ENCODE peak calls at places on chromosomes 12 and 14, in seven cellular contexts. J is C1 segment of cervical spinal cord; Y is naive thymus-derived CD4-positive, alpha-beta T cell; K is neural progenitor cell; R is tibial nerve; T is omental fat pad; B is GM04503. C is an unnamed sample.

GRCh38 chr12:59929091-59929490 is 333.3 kb downstream of the SLC16A7 start:
- DNase-seq in R (no peak), T (no peak), J (no peak), Y (no peak), B (peak; percentile 63), K (no peak), C (no peak)

GRCh38 chr14:51067306-51067705 is 27.6 kb downstream of the TRIM9 start:
- DNase-seq in B (no peak), K (no peak), J (no peak), R (no peak), T (no peak), Y (no peak), C (no peak)

GRCh38 chr14:49633650-49634546 is 1.1 kb downstream of the DNAAF2 start:
- DNase-seq in K (peak; percentile 98), B (peak; percentile 54), Y (peak; percentile 93), T (peak; percentile 69), J (peak; percentile 83), R (peak; percentile 80), C (peak; percentile 98)

GRCh38 chr12:74349925-74350324 is 187.7 kb upstream of the ATXN7L3B start:
- DNase-seq in R (no peak), T (no peak), Y (no peak), J (no peak), B (peak; percentile 37), K (no peak), C (no peak)

GRCh38 chr12:1348606-1349005 is 245.8 kb downstream of the FBXL14 start:
- DNase-seq in J (no peak), B (no peak), Y (no peak), K (no peak), R (no peak), T (no peak), C (no peak)

GRCh38 chr12:124827588-124828184 is 36.0 kb downstream of the SCARB1 start:
- DNase-seq in J (no peak), R (no peak), Y (no peak), B (no peak), T (no peak), K (no peak), C (peak; percentile 78)

GRCh38 chr12:121190523-121191031 is 19.4 kb upstream of the P2RX4 start:
- DNase-seq in K (no peak), Y (no peak), T (no peak), R (no peak), J (no peak), B (peak; percentile 95), C (no peak)

GRCh38 chr14:65373011-65373670 is 39.4 kb upstream of the FUT8 start:
- DNase-seq in R (no peak), B (no peak), T (no peak), Y (no peak), K (no peak), J (peak; percentile 12), C (no peak)

GRCh38 chr12:3998968-3999792 is 126.0 kb upstream of the PARP11 start:
- DNase-seq in Y (peak; percentile 21), K (no peak), J (no peak), T (no peak), B (no peak), R (no peak), C (peak; percentile 94)

GRCh38 chr12:51238037-51238509 is 553 bp upstream of the DAZAP2 start:
- DNase-seq in B (no peak), J (no peak), R (no peak), Y (peak; percentile 42), T (no peak), K (no peak), C (no peak)